ENCODE peak calls at places on chromosome X, in nine cellular contexts. C, Z, Y, E, P, F, H, V and K are unnamed samples.

GRCh38 chrX:103254171-103254824 is 657 bp downstream of the TCEAL8 start:
- DNase-seq in C (peak), Z (peak), Y (peak), E (no peak), P (no peak), F (peak), H (peak), V (no peak), K (no peak)

GRCh38 chrX:38327775-38328081 is 419 bp upstream of the RPGR start:
- DNase-seq in C (no peak), Z (no peak), Y (no peak), E (no peak), P (no peak), F (no peak), H (no peak), V (no peak), K (no peak)

GRCh38 chrX:148609766-148610698 is 109.6 kb downstream of the AFF2 start:
- DNase-seq in C (peak), Z (no peak), Y (no peak), E (no peak), P (no peak), F (peak), H (no peak), V (no peak), K (no peak)

GRCh38 chrX:74535633-74536141 is 78.7 kb downstream of the RLIM start:
- DNase-seq in C (peak), Z (peak), Y (peak), E (peak), P (no peak), F (peak), H (peak), V (no peak), K (no peak)

GRCh38 chrX:133868250-133868649 is 117.1 kb downstream of the GPC3 start:
- DNase-seq in C (no peak), Z (no peak), Y (no peak), E (no peak), P (no peak), F (no peak), H (no peak), V (no peak), K (no peak)

GRCh38 chrX:155968106-155968714 is 29.3 kb upstream of the IL9R start:
- DNase-seq in C (no peak), Z (no peak), Y (no peak), E (no peak), P (no peak), F (no peak), H (peak), V (no peak), K (no peak)

GRCh38 chrX:24877854-24878650 is 137.7 kb downstream of the ARX start:
- DNase-seq in C (no peak), Z (peak), Y (no peak), E (no peak), P (no peak), F (no peak), H (peak), V (no peak), K (no peak)

GRCh38 chrX:108322243-108322642 is 116.0 kb downstream of the COL4A6 start:
- DNase-seq in C (no peak), Z (no peak), Y (no peak), E (no peak), P (no peak), F (no peak), H (no peak), V (no peak), K (no peak)

GRCh38 chrX:78614264-78614663 is 44.9 kb downstream of the RTL3 start:
- DNase-seq in C (no peak), Z (no peak), Y (no peak), E (no peak), P (no peak), F (no peak), H (no peak), V (no peak), K (no peak)

GRCh38 chrX:70508296-70508911 is 63.8 kb downstream of the DLG3 start:
- DNase-seq in C (peak), Z (peak), Y (no peak), E (no peak), P (no peak), F (no peak), H (peak), V (no peak), K (no peak)

GRCh38 chrX:44042731-44043130 is 69.5 kb upstream of the NDP start:
- DNase-seq in C (no peak), Z (no peak), Y (no peak), E (no peak), P (no peak), F (no peak), H (no peak), V (no peak), K (no peak)

GRCh38 chrX:19566359-19567141 is 51.2 kb upstream of the MAP3K15 start:
- DNase-seq in C (no peak), Z (peak), Y (no peak), E (peak), P (peak), F (peak), H (peak), V (no peak), K (no peak)

GRCh38 chrX:49106930-49107329 is 16.6 kb downstream of the GPKOW start:
- DNase-seq in C (peak), Z (no peak), Y (no peak), E (no peak), P (no peak), F (no peak), H (peak), V (no peak), K (no peak)

GRCh38 chrX:1486177-1486576 is 33.5 kb upstream of the ASMTL start:
- DNase-seq in C (no peak), Z (no peak), Y (no peak), E (no peak), P (no peak), F (no peak), H (no peak), V (no peak), K (no peak)

GRCh38 chrX:8987672-8988250 is 46.2 kb downstream of the FAM9B start:
- DNase-seq in C (no peak), Z (peak), Y (no peak), E (no peak), P (no peak), F (no peak), H (peak), V (peak), K (peak)

GRCh38 chrX:31268359-31268758 is 196.5 kb upstream of the FTHL17 start:
- DNase-seq in C (peak), Z (no peak), Y (no peak), E (no peak), P (no peak), F (no peak), H (no peak), V (no peak), K (no peak)

GRCh38 chrX:68945603-68946228 is 116.9 kb downstream of the EFNB1 start:
- DNase-seq in C (peak), Z (no peak), Y (no peak), E (no peak), P (no peak), F (no peak), H (no peak), V (no peak), K (no peak)

GRCh38 chrX:107628662-107629532 is 587 bp downstream of the PRPS1 start:
- DNase-seq in C (peak), Z (no peak), Y (no peak), E (no peak), P (peak), F (peak), H (peak), V (peak), K (peak)

GRCh38 chrX:112218388-112218787 is 135.8 kb upstream of the TRPC5 start:
- DNase-seq in C (peak), Z (no peak), Y (no peak), E (no peak), P (no peak), F (no peak), H (no peak), V (no peak), K (no peak)

GRCh38 chrX:81121513-81122363 is 80.0 kb downstream of the HMGN5 start:
- DNase-seq in C (peak), Z (peak), Y (peak), E (peak), P (no peak), F (peak), H (peak), V (peak), K (peak)

GRCh38 chrX:78527818-78528217 is 131.3 kb downstream of the RTL3 start:
- DNase-seq in C (no peak), Z (no peak), Y (no peak), E (no peak), P (no peak), F (no peak), H (no peak), V (no peak), K (no peak)

GRCh38 chrX:8289523-8289922 is 118.5 kb upstream of the VCX2 start:
- DNase-seq in C (no peak), Z (no peak), Y (no peak), E (no peak), P (no peak), F (no peak), H (no peak), V (no peak), K (no peak)

GRCh38 chrX:47814853-47815252 is 21.8 kb upstream of the ZNF81 start:
- DNase-seq in C (no peak), Z (no peak), Y (no peak), E (no peak), P (no peak), F (no peak), H (no peak), V (no peak), K (no peak)

GRCh38 chrX:100413231-100413630 is 3.2 kb upstream of the PCDH19 start:
- DNase-seq in C (peak), Z (peak), Y (peak), E (no peak), P (peak), F (no peak), H (peak), V (no peak), K (no peak)

GRCh38 chrX:2967998-2968909 is 38.1 kb upstream of the ARSH start:
- DNase-seq in C (no peak), Z (no peak), Y (peak), E (no peak), P (no peak), F (no peak), H (no peak), V (no peak), K (no peak)

GRCh38 chrX:54166915-54167314 is 16.1 kb downstream of the FAM120C start:
- DNase-seq in C (no peak), Z (no peak), Y (no peak), E (no peak), P (no peak), F (no peak), H (peak), V (no peak), K (no peak)

GRCh38 chrX:16750136-16750535 is 30.7 kb downstream of the SYAP1 start:
- DNase-seq in C (no peak), Z (no peak), Y (no peak), E (no peak), P (no peak), F (no peak), H (no peak), V (no peak), K (no peak)

GRCh38 chrX:40883021-40883619 is 147.8 kb upstream of the MED14 start:
- DNase-seq in C (no peak), Z (no peak), Y (no peak), E (no peak), P (no peak), F (no peak), H (no peak), V (no peak), K (no peak)

GRCh38 chrX:148991502-148991901 is 491.1 kb downstream of the AFF2 start:
- DNase-seq in C (no peak), Z (no peak), Y (no peak), E (no peak), P (no peak), F (no peak), H (no peak), V (no peak), K (no peak)

GRCh38 chrX:44400588-44400987 is 57.1 kb upstream of the EFHC2 start:
- DNase-seq in C (no peak), Z (no peak), Y (no peak), E (no peak), P (no peak), F (no peak), H (no peak), V (no peak), K (no peak)

GRCh38 chrX:49244207-49244606 is 8.9 kb downstream of the CCDC22 start:
- DNase-seq in C (no peak), Z (no peak), Y (no peak), E (no peak), P (no peak), F (no peak), H (no peak), V (no peak), K (no peak)

GRCh38 chrX:19127649-19128168 is 5.4 kb upstream of the ADGRG2 start:
- DNase-seq in C (no peak), Z (no peak), Y (peak), E (no peak), P (no peak), F (no peak), H (no peak), V (no peak), K (no peak)

GRCh38 chrX:15471016-15471415 is 22.1 kb downstream of the PIR start:
- DNase-seq in C (peak), Z (peak), Y (peak), E (peak), P (no peak), F (no peak), H (peak), V (peak), K (peak)

GRCh38 chrX:99468993-99469392 is 941.1 kb downstream of the PCDH19 start:
- DNase-seq in C (no peak), Z (no peak), Y (no peak), E (no peak), P (no peak), F (no peak), H (no peak), V (no peak), K (no peak)

GRCh38 chrX:39895228-39896110 is 202.3 kb downstream of the BCOR start:
- DNase-seq in C (no peak), Z (no peak), Y (no peak), E (no peak), P (no peak), F (no peak), H (peak), V (no peak), K (no peak)

GRCh38 chrX:78199851-78200250 is 60.4 kb upstream of the TAF9B start:
- DNase-seq in C (peak), Z (no peak), Y (no peak), E (no peak), P (no peak), F (no peak), H (peak), V (no peak), K (no peak)

GRCh38 chrX:147675819-147676218 is 235.9 kb upstream of the FMR1 start:
- DNase-seq in C (no peak), Z (no peak), Y (no peak), E (no peak), P (no peak), F (no peak), H (no peak), V (no peak), K (no peak)

GRCh38 chrX:2965965-2966364 is 36.8 kb upstream of the ARSD start:
- DNase-seq in C (no peak), Z (no peak), Y (no peak), E (no peak), P (no peak), F (peak), H (no peak), V (no peak), K (no peak)

GRCh38 chrX:46305431-46305830 is 239.8 kb downstream of the ZNF674 start:
- DNase-seq in C (no peak), Z (no peak), Y (no peak), E (no peak), P (no peak), F (no peak), H (no peak), V (no peak), K (no peak)